ENCODE peak calls at places on chromosomes 3 and 15, in six cellular contexts. N, S, G, P, T and X are unnamed samples.

GRCh38 chr3:142931222-142931621 is 32.3 kb downstream of the PAQR9 start:
- DNase-seq in N (no peak), G (no peak), T (no peak), S (no peak), P (no peak), X (no peak)

GRCh38 chr3:128804017-128804816 is 75.2 kb upstream of the ACAD9 start:
- DNase-seq in G (no peak), P (no peak), T (no peak), S (no peak), N (no peak), X (no peak)

GRCh38 chr15:66825731-66826130 is 123.7 kb downstream of the SMAD6 start:
- DNase-seq in S (no peak), T (no peak), N (no peak), P (no peak), G (no peak), X (peak)

GRCh38 chr3:76152028-76152427 is 366.7 kb upstream of the ZNF717 start:
- DNase-seq in G (no peak), T (no peak), N (no peak), P (no peak), S (no peak), X (no peak)

GRCh38 chr3:177929310-177929709 is 606.9 kb upstream of the KCNMB2 start:
- DNase-seq in S (no peak), G (no peak), N (no peak), T (no peak), P (no peak), X (no peak)

GRCh38 chr3:195900426-195901355 is 7.7 kb downstream of the TNK2 start:
- DNase-seq in S (peak), P (peak), T (no peak), N (no peak), G (peak), X (no peak)

GRCh38 chr3:123735456-123735855 is 148.7 kb downstream of the MYLK start:
- DNase-seq in N (no peak), T (no peak), S (no peak), G (no peak), P (no peak), X (no peak)

GRCh38 chr15:70267879-70268278 is 170.2 kb upstream of the TLE3 start:
- DNase-seq in S (no peak), P (no peak), N (no peak), G (no peak), T (no peak), X (no peak)

GRCh38 chr15:48096813-48097212 is 24.0 kb upstream of the SLC24A5 start:
- DNase-seq in N (peak), T (no peak), P (no peak), G (no peak), S (no peak), X (no peak)

GRCh38 chr15:92647467-92648163 is 8.0 kb downstream of the FAM174B start:
- DNase-seq in T (no peak), P (no peak), N (no peak), G (no peak), S (no peak), X (no peak)

GRCh38 chr3:170864525-170865208 is 5.3 kb downstream of the RPL22L1 start:
- DNase-seq in N (no peak), G (no peak), S (no peak), T (no peak), P (no peak), X (no peak)

GRCh38 chr3:170867143-170867542 is 2.9 kb downstream of the RPL22L1 start:
- DNase-seq in T (no peak), S (no peak), N (no peak), P (no peak), G (no peak), X (no peak)

GRCh38 chr3:170865209-170866094 is 4.5 kb downstream of the RPL22L1 start:
- DNase-seq in P (no peak), G (no peak), S (no peak), T (no peak), N (no peak), X (no peak)

GRCh38 chr3:170867552-170867951 is 2.4 kb downstream of the RPL22L1 start:
- DNase-seq in S (no peak), T (no peak), G (no peak), P (no peak), N (no peak), X (no peak)

DNA sequence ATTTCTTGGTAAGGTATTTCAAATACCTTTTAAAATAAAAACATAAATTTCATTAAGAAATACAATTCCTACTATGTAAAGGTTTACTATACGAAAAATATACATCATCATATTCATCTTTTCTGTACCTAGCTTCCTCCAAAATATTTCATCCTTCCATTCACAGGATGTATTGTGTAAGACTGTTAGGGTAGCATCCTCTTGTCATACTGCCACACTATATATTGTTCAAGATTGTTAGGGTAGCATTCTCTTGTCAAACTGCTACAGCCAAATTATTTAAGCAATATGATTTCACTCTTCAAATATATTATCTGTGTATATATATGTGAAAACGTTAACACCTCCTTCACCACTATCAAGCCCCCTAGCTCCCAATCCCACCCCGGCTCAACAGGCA is 3.5 kb downstream of the RPL22L1 start:
- DNase-seq in P (no peak), T (no peak), S (no peak), G (no peak), N (no peak), X (no peak)
- H3K4me3 ChIP-seq in P (no peak), T (no peak), S (no peak), G (no peak), N (no peak), X (no peak)

GRCh38 chr3:48628277-48629017 is 6.8 kb downstream of the SLC26A6 start:
- DNase-seq in S (no peak), T (no peak), N (no peak), P (no peak), G (no peak), X (no peak)
- H3K4me3 ChIP-seq in S (no peak), T (no peak), N (no peak), P (no peak), G (no peak), X (no peak)

GRCh38 chr15:98717942-98718341 is 69.6 kb downstream of the IGF1R start:
- DNase-seq in P (no peak), G (no peak), S (no peak), T (no peak), N (no peak), X (no peak)

GRCh38 chr15:98719169-98719515 is 70.8 kb downstream of the IGF1R start:
- DNase-seq in P (no peak), G (no peak), N (no peak), S (no peak), T (no peak), X (no peak)

GRCh38 chr15:98720036-98720435 is 71.7 kb downstream of the IGF1R start:
- DNase-seq in P (no peak), N (no peak), S (no peak), G (no peak), T (no peak), X (no peak)

GRCh38 chr15:98720577-98720976 is 72.2 kb downstream of the IGF1R start:
- DNase-seq in P (no peak), G (no peak), S (no peak), N (no peak), T (no peak), X (no peak)

DNA sequence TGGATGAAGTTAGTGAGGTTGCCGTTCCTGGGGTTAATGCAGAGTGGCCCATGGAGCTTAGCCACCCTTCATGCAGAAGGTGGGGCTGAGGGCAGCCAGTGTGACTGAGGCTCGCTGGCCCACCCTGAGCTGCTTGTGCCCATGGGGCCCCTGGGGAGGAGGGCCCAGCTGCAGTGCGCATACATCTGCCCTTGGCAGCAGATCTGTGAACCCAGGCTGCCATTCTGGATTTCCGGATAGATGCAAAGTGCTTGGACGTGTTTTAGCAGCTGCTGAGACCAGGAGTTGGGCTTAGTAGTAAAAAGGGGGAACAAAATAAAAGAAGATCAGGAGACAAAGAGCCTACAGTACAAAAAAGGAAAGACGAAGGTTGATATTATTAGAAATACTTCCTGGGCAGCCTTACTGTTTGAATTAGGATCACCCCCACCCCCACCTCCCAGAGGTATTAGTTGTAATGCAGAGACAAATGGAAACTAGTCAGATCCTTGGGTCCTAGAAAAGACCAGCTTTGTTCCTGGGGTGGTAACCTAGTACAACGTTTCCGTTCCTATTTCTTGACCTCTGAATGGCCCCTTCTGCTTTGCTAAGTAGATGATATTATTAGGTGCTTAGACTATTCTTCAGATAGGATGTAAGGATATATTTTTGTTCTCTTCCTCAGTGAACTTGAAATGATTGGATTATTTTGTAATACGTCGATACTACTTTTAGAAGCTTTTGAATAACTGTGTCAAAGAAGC is 70.3 kb downstream of the IGF1R start:
- DNase-seq in N (no peak), S (no peak), P (no peak), G (no peak), T (no peak), X (no peak)
- H3K4me3 ChIP-seq in N (no peak), S (no peak), P (no peak), G (no peak), T (no peak), X (no peak)

GRCh38 chr3:58013973-58014649 is 5.9 kb downstream of the FLNB start:
- DNase-seq in S (no peak), T (no peak), P (peak), N (peak), G (no peak), X (no peak)
- H3K4me3 ChIP-seq in S (no peak), T (no peak), P (no peak), N (peak), G (no peak), X (peak)

GRCh38 chr15:74628949-74629348 is 13.3 kb downstream of the CLK3 start:
- DNase-seq in N (no peak), G (no peak), T (no peak), S (no peak), P (peak), X (peak)

GRCh38 chr15:74626752-74627692 is 11.4 kb downstream of the CLK3 start:
- DNase-seq in S (no peak), G (no peak), T (no peak), P (peak), N (no peak), X (peak)

GRCh38 chr15:74626336-74626735 is 10.7 kb downstream of the CLK3 start:
- DNase-seq in N (no peak), P (peak), T (no peak), S (no peak), G (no peak), X (peak)

GRCh38 chr15:74627766-74628165 is 12.1 kb downstream of the CLK3 start:
- DNase-seq in S (no peak), P (peak), T (no peak), N (no peak), G (no peak), X (no peak)

DNA sequence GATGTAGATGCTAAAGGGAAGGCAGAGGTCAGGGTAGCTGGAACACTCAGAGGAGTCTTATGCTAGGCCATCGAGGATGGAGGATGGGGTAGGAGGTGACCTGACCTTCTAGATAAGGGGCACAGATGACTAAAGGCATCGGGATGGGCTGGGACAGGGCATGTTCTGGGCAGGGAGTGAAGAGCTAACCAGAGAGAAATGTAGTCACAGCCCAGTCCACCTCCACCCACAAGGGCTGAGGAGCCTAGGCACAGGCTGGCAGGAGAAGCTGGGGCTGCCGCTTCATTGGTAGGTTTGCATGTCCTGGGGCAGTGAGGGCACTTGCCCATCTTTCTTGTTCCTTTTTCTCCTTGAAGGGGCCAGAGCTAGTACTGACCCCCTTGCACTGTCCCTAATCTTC is 12.6 kb downstream of the CLK3 start:
- DNase-seq in N (no peak), S (no peak), G (no peak), T (no peak), P (no peak), X (peak)
- H3K4me3 ChIP-seq in N (no peak), S (no peak), G (no peak), T (no peak), P (no peak), X (no peak)

GRCh38 chr3:49868951-49869454 is 703 bp downstream of the CAMKV start:
- DNase-seq in N (no peak), G (no peak), S (no peak), P (no peak), T (no peak), X (no peak)

GRCh38 chr3:49867400-49867799 is 2.3 kb downstream of the CAMKV start:
- DNase-seq in N (no peak), T (no peak), S (no peak), P (no peak), G (no peak), X (no peak)

GRCh38 chr3:49865198-49865784 is 4.4 kb downstream of the CAMKV start:
- DNase-seq in N (no peak), S (no peak), P (no peak), G (no peak), T (no peak), X (no peak)

GRCh38 chr3:49869525-49870126 is at the start of gene CAMKV:
- DNase-seq in S (no peak), G (no peak), P (no peak), T (no peak), N (no peak), X (no peak)

DNA sequence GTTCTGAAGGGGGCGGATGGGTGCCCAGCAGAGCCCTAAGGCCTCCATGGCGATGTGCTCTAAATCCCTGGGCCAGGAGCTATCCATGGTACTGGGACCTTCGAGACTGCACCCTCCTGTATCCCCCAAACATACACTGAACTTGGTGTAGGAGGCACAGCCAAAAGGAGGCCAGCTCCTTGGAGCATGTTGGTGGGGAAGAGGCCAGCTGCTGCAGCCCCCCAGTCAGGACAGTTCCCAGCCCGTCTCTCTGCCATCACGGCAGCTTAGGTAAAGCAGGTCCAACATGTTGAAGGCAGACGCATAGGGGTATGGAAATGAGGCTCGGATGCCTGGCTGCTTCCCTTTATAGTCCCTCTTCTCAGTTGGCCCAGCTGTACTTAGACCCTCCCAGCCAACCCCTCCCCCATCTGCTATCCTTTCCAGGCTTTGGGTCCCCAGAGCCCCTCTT is 1.8 kb downstream of the CAMKV start:
- DNase-seq in N (no peak), S (no peak), P (no peak), G (no peak), T (no peak), X (no peak)
- H3K4me3 ChIP-seq in N (no peak), S (no peak), P (no peak), G (no peak), T (no peak), X (no peak)

GRCh38 chr15:90539789-90540188 is 10.1 kb downstream of the CRTC3 start:
- DNase-seq in S (no peak), G (no peak), P (peak), N (no peak), T (no peak), X (no peak)
- H3K4me3 ChIP-seq in S (no peak), G (no peak), P (no peak), N (no peak), T (no peak), X (no peak)

GRCh38 chr15:99115300-99116215 is 10.7 kb downstream of the SYNM start:
- DNase-seq in G (no peak), P (no peak), S (peak), T (no peak), N (no peak), X (peak)

GRCh38 chr15:99117111-99117510 is 12.2 kb downstream of the SYNM start:
- DNase-seq in T (no peak), N (no peak), P (no peak), S (peak), G (no peak), X (peak)

GRCh38 chr15:99114511-99115299 is 9.8 kb downstream of the SYNM start:
- DNase-seq in G (no peak), T (no peak), P (no peak), S (peak), N (no peak), X (no peak)

GRCh38 chr15:99110581-99111320 is 5.9 kb downstream of the SYNM start:
- DNase-seq in P (no peak), T (no peak), G (no peak), N (no peak), S (no peak), X (no peak)

GRCh38 chr15:99113547-99114271 is 8.8 kb downstream of the SYNM start:
- DNase-seq in T (no peak), N (no peak), G (no peak), P (no peak), S (peak), X (no peak)
- H3K4me3 ChIP-seq in T (no peak), N (no peak), G (no peak), P (no peak), S (no peak), X (no peak)

GRCh38 chr3:102179321-102180290 is 255.2 kb upstream of the ZPLD1 start:
- DNase-seq in T (no peak), N (no peak), G (no peak), S (no peak), P (no peak), X (no peak)
- H3K4me3 ChIP-seq in T (no peak), N (no peak), G (no peak), S (no peak), P (no peak), X (no peak)